ENCODE peak calls at places on chromosome 9, in ten cellular contexts. D is Ammon's horn; Q is hypothalamus; R is mesothelial cell of epicardium; X is aorta; G is Calu3; Y is NCI-H1694 treated with DMSO at 0.1 percent for 48 hours; P is heart left ventricle; A is CD4-positive, CD25-positive, alpha-beta regulatory T cell; V is activated CD4-positive, alpha-beta T cell treated with anti-CD3 and anti-CD28 coated beads for 48 hours. J is an unnamed sample.

GRCh38 chr9:84846501-84847323 is 177.2 kb downstream of the NTRK2 start:
- DNase-seq in P (no peak), V (no peak), Q (no peak), Y (no peak), X (no peak), A (no peak), D (no peak), R (no peak), G (no peak), J (no peak)

GRCh38 chr9:135813671-135814290 is 93.6 kb downstream of the CAMSAP1 start:
- DNase-seq in R (no peak), Q (no peak), A (no peak), X (no peak), P (no peak), G (no peak), D (no peak), Y (no peak), V (no peak), J (no peak)

GRCh38 chr9:125161284-125161918 is 18.1 kb upstream of the SCAI start:
- DNase-seq in R (no peak), A (no peak), X (no peak), P (no peak), V (no peak), G (no peak), Q (no peak), D (no peak), Y (no peak), J (no peak)

GRCh38 chr9:4489919-4490704 is at the start of gene SLC1A1:
- DNase-seq in P (peak), X (peak), V (peak), R (peak), G (peak), Y (peak), A (peak), Q (peak), D (peak), J (no peak)

GRCh38 chr9:112404367-112404979 is 24.6 kb downstream of the HSDL2 start:
- DNase-seq in A (no peak), D (no peak), V (no peak), Q (no peak), R (no peak), X (no peak), Y (no peak), G (no peak), P (no peak), J (no peak)

GRCh38 chr9:109118802-109119438 is 827 bp downstream of the TMEM245 start:
- DNase-seq in R (no peak), D (no peak), X (no peak), P (no peak), Y (no peak), G (no peak), A (no peak), V (peak), Q (no peak), J (no peak)

GRCh38 chr9:129712595-129713524 is 40.0 kb downstream of the PTGES start:
- DNase-seq in P (no peak), R (no peak), X (peak), A (no peak), Y (no peak), Q (no peak), G (no peak), D (peak), V (peak), J (no peak)

GRCh38 chr9:37692622-37693221 is 42.0 kb downstream of the FRMPD1 start:
- DNase-seq in V (no peak), R (no peak), A (no peak), Q (no peak), P (no peak), X (no peak), Y (no peak), G (no peak), D (no peak), J (no peak)

GRCh38 chr9:22395585-22396205 is 50.9 kb upstream of the DMRTA1 start:
- DNase-seq in Q (no peak), X (no peak), A (no peak), V (no peak), D (no peak), P (no peak), G (no peak), R (no peak), Y (no peak), J (peak)

GRCh38 chr9:21964925-21965385 is 29.2 kb downstream of the CDKN2A start:
- DNase-seq in X (peak), A (peak), V (peak), P (no peak), Y (no peak), R (no peak), Q (no peak), G (peak), D (no peak), J (no peak)

GRCh38 chr9:72635197-72635596 is 113.8 kb downstream of the TMC1 start:
- DNase-seq in Y (no peak), G (peak), P (no peak), Q (no peak), X (no peak), D (no peak), V (peak), A (no peak), R (no peak), J (no peak)

J was measured in keratinocyte.